ENCODE peak calls at places on chromosomes 16 and 17, in four cellular contexts. T is HEK293T, F is HepG2, B is GM12878. K is an unnamed sample.

GRCh38 chr16:82767198-82767597 is 140.4 kb downstream of the CDH13 start:
- DNase-seq in T (no peak), F (no peak), B (no peak), K (no peak)

GRCh38 chr17:34850964-34851363 is 110.3 kb downstream of the CCT6B start:
- DNase-seq in T (no peak), F (no peak), B (no peak), K (no peak)

GRCh38 chr16:27188633-27189032 is 14.7 kb upstream of the KDM8 start:
- DNase-seq in T (no peak), F (no peak), B (no peak), K (no peak)

GRCh38 chr17:77836557-77837041 is 121.9 kb upstream of the TNRC6C start:
- DNase-seq in T (no peak), F (no peak), B (no peak), K (no peak)

GRCh38 chr17:81540676-81541027 is 11.5 kb downstream of the FAAP100 start:
- DNase-seq in T (no peak), F (no peak), B (no peak), K (no peak)

GRCh38 chr16:68480084-68480995 is 32.0 kb upstream of the SMPD3 start:
- DNase-seq in T (no peak), F (no peak), B (no peak), K (no peak)

GRCh38 chr17:8421571-8421970 is 14.1 kb upstream of the NDEL1 start:
- DNase-seq in T (no peak), F (no peak), B (no peak), K (no peak)

GRCh38 chr16:72985148-72985882 is 62.6 kb downstream of the ZFHX3 start:
- DNase-seq in T (no peak), F (no peak), B (no peak), K (no peak)

GRCh38 chr17:63626551-63627228 is 4.5 kb downstream of the MAP3K3 start:
- DNase-seq in T (no peak), F (no peak), B (no peak), K (no peak)

GRCh38 chr17:4235372-4236279 is 28.2 kb downstream of the ANKFY1 start:
- DNase-seq in T (no peak), F (no peak), B (no peak), K (no peak)

GRCh38 chr17:77564278-77564920 is 394.1 kb upstream of the TNRC6C start:
- DNase-seq in T (no peak), F (no peak), B (no peak), K (no peak)

GRCh38 chr17:1847191-1847590 is 17.4 kb downstream of the RPA1 start:
- DNase-seq in T (no peak), F (no peak), B (no peak), K (no peak)

GRCh38 chr17:79610151-79610645 is 653 bp downstream of the RBFOX3 start:
- DNase-seq in T (no peak), F (no peak), B (no peak), K (no peak)

GRCh38 chr16:67663151-67663876 is 2.6 kb downstream of the PARD6A start:
- DNase-seq in T (no peak), F (no peak), B (no peak), K (no peak)

GRCh38 chr17:9839433-9839832 is 13.7 kb downstream of the GLP2R start:
- DNase-seq in T (peak; percentile 19), F (no peak), B (no peak), K (no peak)

GRCh38 chr16:67632415-67633172 is 12.3 kb upstream of the CARMIL2 start:
- DNase-seq in T (no peak), F (peak; percentile 89), B (no peak), K (no peak)

GRCh38 chr16:10942352-10943297 is at the start of gene DEXI:
- DNase-seq in T (peak; percentile 96), F (peak; percentile 92), B (peak; percentile 69), K (peak; percentile 84)

GRCh38 chr16:71383054-71383773 is 24.7 kb downstream of the CALB2 start:
- DNase-seq in T (no peak), F (no peak), B (no peak), K (no peak)

GRCh38 chr17:7439462-7440112 is at the start of gene FGF11:
- DNase-seq in T (no peak), F (no peak), B (no peak), K (no peak)

GRCh38 chr16:6209355-6209930 is 1111.8 kb upstream of the EEF2KMT start:
- DNase-seq in T (no peak), F (no peak), B (no peak), K (no peak)

GRCh38 chr17:57682667-57683066 is 62.4 kb downstream of the CCDC182 start:
- DNase-seq in T (no peak), F (no peak), B (no peak), K (no peak)

GRCh38 chr17:62870581-62870964 is 62.5 kb upstream of the MARCHF10 start:
- DNase-seq in T (no peak), F (no peak), B (no peak), K (peak; percentile 8)

GRCh38 chr17:60128171-60128859 is 21.5 kb upstream of the CA4 start:
- DNase-seq in T (no peak), F (no peak), B (no peak), K (no peak)
- TF ChIP-seq SUZ12 in T (no peak), F (no peak), B (no peak), K (no peak)

DNA sequence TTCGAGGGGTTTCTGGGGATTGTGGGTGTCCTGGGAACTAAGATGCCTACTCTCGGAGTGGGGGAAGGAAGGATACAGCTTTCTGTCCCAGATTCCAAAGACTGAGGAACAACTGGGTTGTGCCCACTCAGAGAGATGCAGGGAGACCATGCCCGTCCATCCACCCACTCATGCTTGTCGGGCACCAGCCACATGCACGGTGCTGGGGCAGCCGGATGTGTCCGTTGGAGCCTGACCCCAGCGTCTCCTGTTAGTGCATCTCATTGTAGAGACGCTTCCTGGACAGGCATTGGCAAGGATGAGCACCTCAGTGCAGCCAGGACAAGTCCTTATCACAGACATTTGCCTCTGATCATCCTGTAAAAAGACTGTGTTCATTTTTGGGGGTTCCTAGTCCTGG is 58.1 kb downstream of the METRNL start:
- DNase-seq in T (no peak), F (no peak), B (no peak), K (no peak)
- TF ChIP-seq SUZ12 in T (no peak), F (no peak), B (no peak), K (no peak)

DNA sequence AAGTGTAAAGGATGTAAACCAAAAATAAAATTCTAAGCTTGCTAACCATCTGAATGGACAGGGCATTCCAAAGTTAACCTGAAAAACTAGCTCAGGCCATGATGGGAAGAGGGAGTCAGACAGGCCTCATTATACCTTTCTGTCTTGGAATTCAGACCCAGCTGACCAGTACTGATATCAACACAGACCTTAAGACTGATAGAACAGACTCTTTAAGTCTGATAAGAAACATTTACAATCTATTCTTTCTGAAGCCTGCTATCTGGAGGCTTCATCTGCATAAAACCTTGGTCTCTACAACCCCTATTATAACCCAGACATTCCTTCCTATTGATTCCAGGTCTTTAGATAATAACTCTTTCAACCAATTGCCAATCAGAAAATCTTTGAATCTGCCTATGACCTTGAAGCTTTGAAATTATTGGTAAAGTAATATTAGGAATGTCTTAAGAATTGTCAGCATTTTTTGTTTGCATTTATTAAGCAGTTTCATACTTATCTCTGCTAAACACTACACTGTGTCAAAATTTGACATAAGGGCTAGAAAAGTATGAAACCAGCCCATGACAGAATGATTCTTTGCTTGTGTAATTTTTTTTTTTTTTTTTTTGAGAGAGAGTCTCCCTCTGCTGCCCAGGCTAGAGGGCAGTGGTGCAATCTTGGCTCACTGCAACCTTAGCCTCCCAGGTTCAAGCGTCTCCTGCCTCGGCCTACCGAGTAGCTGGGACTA is 12.9 kb upstream of the PRSS54 start:
- DNase-seq in T (no peak), F (no peak), B (no peak), K (no peak)
- TF ChIP-seq SUZ12 in T (no peak), F (no peak), B (no peak), K (no peak)

GRCh38 chr17:61583660-61584264 is 7.3 kb downstream of the NACA2 start:
- DNase-seq in T (no peak), F (no peak), B (no peak), K (no peak)

GRCh38 chr17:61582593-61582992 is 8.4 kb downstream of the NACA2 start:
- DNase-seq in T (no peak), F (no peak), B (no peak), K (no peak)

GRCh38 chr17:61584866-61585265 is 6.2 kb downstream of the NACA2 start:
- DNase-seq in T (no peak), F (no peak), B (no peak), K (no peak)

GRCh38 chr17:61583242-61583641 is 7.8 kb downstream of the NACA2 start:
- DNase-seq in T (peak; percentile 59), F (peak; percentile 74), B (no peak), K (no peak)

DNA sequence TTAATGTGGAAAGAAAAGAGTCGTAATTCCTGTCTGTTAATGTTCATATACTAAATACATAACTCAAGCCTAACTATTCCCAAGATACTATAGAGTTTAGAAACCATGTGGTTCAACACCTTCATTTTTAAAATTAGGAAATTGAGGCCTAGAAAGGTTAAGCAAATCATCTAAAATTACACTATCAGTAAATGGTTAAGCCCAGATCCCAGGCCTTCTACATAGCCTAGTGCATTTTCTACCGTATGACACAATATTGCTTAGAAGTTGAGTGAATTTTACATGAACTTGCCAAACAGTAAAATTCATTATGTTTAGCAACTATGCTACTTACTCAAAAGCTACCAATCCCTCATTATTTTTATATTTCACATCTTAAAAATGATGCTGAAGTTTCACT is 6.8 kb downstream of the NACA2 start:
- DNase-seq in T (no peak), F (no peak), B (no peak), K (no peak)
- TF ChIP-seq SUZ12 in T (no peak), F (no peak), B (no peak), K (no peak)

GRCh38 chr16:88654363-88655052 is 3.7 kb upstream of the CYBA start:
- DNase-seq in T (no peak), F (no peak), B (no peak), K (no peak)
- TF ChIP-seq SUZ12 in T (no peak), F (no peak), B (no peak), K (no peak)

K was measured in NT2/D1.